ENCODE peak calls at places on chromosomes 16 and 17, in four cellular contexts. V, K, Y and N are unnamed samples.

GRCh38 chr17:58265266-58265665 is 15.5 kb downstream of the MPO start:
- DNase-seq in K (no peak), V (no peak), Y (no peak), N (no peak)

GRCh38 chr17:10125761-10126553 is 72.4 kb downstream of the GAS7 start:
- DNase-seq in V (peak; percentile 49), Y (no peak), K (no peak), N (no peak)

GRCh38 chr16:55476625-55477533 is 2.1 kb upstream of the MMP2 start:
- DNase-seq in Y (no peak), V (no peak), K (no peak), N (no peak)

GRCh38 chr17:35612924-35613521 is 25.9 kb downstream of the AP2B1 start:
- DNase-seq in K (no peak), Y (no peak), V (peak; percentile 65), N (no peak)

GRCh38 chr17:79065105-79065670 is 9.4 kb upstream of the ENGASE start:
- DNase-seq in Y (no peak), V (peak; percentile 32), K (no peak), N (no peak)

GRCh38 chr16:57093845-57094564 is 1.6 kb downstream of the CPNE2 start:
- DNase-seq in Y (no peak), K (no peak), V (no peak), N (no peak)

GRCh38 chr17:59026176-59026939 is 80.3 kb downstream of the TRIM37 start:
- DNase-seq in K (no peak), V (no peak), Y (no peak), N (no peak)

GRCh38 chr16:28208824-28209223 is 2.9 kb downstream of the XPO6 start:
- DNase-seq in K (no peak), Y (no peak), V (no peak), N (no peak)

GRCh38 chr17:14471052-14471451 is 170.2 kb downstream of the HS3ST3B1 start:
- DNase-seq in Y (no peak), K (no peak), V (peak; percentile 94), N (no peak)

GRCh38 chr17:7789131-7789530 is 44.9 kb upstream of the KDM6B start:
- DNase-seq in V (no peak), Y (no peak), K (no peak), N (no peak)

GRCh38 chr17:82377924-82378740 is 6.6 kb downstream of the UTS2R start:
- DNase-seq in K (no peak), V (no peak), Y (no peak), N (no peak)

GRCh38 chr17:43768382-43768781 is 9.8 kb upstream of the SOST start:
- DNase-seq in Y (no peak), K (peak; percentile 81), V (no peak), N (peak; percentile 65)

GRCh38 chr16:25633549-25633948 is 58.2 kb upstream of the HS3ST4 start:
- DNase-seq in Y (no peak), K (no peak), V (no peak), N (no peak)

GRCh38 chr17:6698004-6698403 is 15.2 kb downstream of the SLC13A5 start:
- DNase-seq in V (no peak), Y (no peak), K (no peak), N (no peak)

GRCh38 chr16:85418978-85419491 is 194.1 kb upstream of the GSE1 start:
- DNase-seq in V (no peak), Y (no peak), K (peak; percentile 35), N (no peak)

GRCh38 chr17:45371414-45372324 is 54.8 kb upstream of the MAP3K14 start:
- DNase-seq in Y (peak; percentile 36), K (peak; percentile 89), V (peak; percentile 96), N (peak; percentile 91)

GRCh38 chr17:81991684-81992513 is 14.5 kb downstream of the ASPSCR1 start:
- DNase-seq in V (peak; percentile 31), K (peak; percentile 94), Y (peak; percentile 29), N (no peak)

GRCh38 chr17:64773836-64774761 is 112.0 kb upstream of the SMURF2 start:
- DNase-seq in K (peak; percentile 85), Y (no peak), V (peak; percentile 75), N (no peak)

GRCh38 chr17:37280841-37281240 is 94.9 kb upstream of the C17orf78 start:
- DNase-seq in Y (no peak), K (no peak), V (no peak), N (no peak)

GRCh38 chr16:17396762-17397498 is 73.8 kb downstream of the XYLT1 start:
- DNase-seq in V (peak; percentile 52), Y (no peak), K (no peak), N (no peak)

GRCh38 chr16:57923841-57924240 is 47.1 kb downstream of the CNGB1 start:
- DNase-seq in K (no peak), Y (no peak), V (no peak), N (no peak)

GRCh38 chr16:24580665-24581064 is 41.3 kb downstream of the RBBP6 start:
- DNase-seq in V (peak; percentile 62), Y (no peak), K (no peak), N (no peak)

GRCh38 chr16:7313170-7313569 is 19.5 kb upstream of the RBFOX1 start:
- DNase-seq in Y (no peak), K (no peak), V (no peak), N (no peak)

GRCh38 chr17:80892900-80893603 is 98.6 kb upstream of the CHMP6 start:
- DNase-seq in V (peak; percentile 79), Y (peak; percentile 30), K (no peak), N (no peak)

DNA sequence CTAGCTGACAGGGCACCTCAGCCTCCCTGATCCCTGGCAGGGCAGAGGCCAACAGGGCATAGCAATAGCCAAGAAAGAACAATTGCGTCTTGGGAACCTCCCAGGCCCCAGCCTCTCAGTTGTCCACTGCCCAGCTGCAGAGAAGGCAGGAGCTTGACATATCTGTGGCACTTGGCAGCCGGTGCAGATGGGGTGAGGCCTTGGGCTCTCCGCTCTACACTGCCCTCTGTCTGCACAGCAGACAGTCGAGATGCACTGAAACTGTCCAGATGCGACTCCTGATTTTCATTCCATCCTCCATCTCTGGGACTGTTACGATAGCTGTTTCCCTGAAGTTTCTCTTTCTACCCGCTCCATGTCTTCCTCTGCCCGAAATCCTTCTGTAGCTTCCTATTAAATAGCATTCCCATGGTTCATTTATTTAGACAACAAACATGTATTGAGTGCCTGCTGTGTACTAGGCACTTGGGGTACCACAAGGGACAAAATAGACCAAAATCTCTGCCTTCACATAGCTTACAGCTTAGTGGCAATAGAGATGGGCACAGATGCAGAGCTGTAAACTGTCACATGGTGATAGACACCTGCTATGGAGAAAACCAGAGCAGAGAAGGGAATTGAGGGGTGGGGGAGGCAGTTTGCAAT is 3.3 kb downstream of the POLR3E start:
- DNase-seq in V (peak; percentile 62), K (peak; percentile 61), Y (no peak), N (no peak)
- H3K4me3 ChIP-seq in V (no peak overlapping the region), K (no peak overlapping the region), Y (no peak overlapping the region), N (no peak overlapping the region)

DNA sequence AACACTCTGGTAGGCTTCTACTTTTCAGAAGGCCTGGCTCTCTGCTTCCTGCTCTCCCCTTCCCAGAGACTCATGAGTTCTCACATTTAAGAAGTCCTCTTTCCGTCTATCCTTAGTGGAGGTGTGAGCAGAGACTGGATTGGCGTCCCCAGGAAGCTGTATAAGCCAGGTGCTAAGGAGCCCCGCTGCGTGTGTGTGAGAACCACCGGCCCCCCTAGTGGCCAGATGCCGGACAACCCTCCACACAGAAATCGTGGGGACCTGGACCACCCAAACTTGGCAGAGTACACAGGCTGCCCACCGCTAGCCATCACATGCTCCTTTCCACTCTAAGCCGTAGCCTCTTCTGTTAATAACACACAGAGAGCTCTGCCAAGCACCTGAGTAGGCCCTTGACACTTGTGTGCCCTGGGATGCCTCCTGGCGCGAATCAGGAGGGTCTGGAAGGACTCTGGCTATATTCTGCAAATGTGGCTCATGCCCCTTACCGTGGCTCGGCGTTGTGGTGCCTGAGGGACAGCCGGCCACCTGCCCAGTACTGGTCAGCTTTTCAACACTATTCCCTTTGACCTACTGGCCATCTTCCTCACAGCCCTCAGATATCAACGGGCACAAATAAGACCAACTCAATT is 13.9 kb downstream of the CYB5D2 start:
- DNase-seq in K (no peak), Y (no peak), V (no peak), N (no peak)
- H3K4me3 ChIP-seq in K (no peak overlapping the region), Y (no peak overlapping the region), V (no peak overlapping the region), N (no peak overlapping the region)

GRCh38 chr17:40076101-40076498 is 13.3 kb downstream of the THRA start:
- DNase-seq in V (no peak), K (no peak), Y (no peak), N (no peak)
- H3K4me3 ChIP-seq in V (no peak overlapping the region), K (no peak overlapping the region), Y (peak overlapping the region; percentile 45), N (peak overlapping the region; percentile 62)

GRCh38 chr17:40516581-40517285 is 15.3 kb upstream of the TNS4 start:
- DNase-seq in Y (no peak), K (no peak), V (no peak), N (peak; percentile 64)
- H3K4me3 ChIP-seq in Y (no peak overlapping the region), K (no peak overlapping the region), V (no peak overlapping the region), N (no peak overlapping the region)

GRCh38 chr16:31199430-31200041 is 3.0 kb downstream of the PYCARD start:
- DNase-seq in V (no peak), Y (no peak), K (no peak), N (no peak)

GRCh38 chr16:31202402-31203385 is at the start of gene PYCARD:
- DNase-seq in V (peak; percentile 19), K (peak; percentile 89), Y (no peak), N (no peak)

GRCh38 chr16:31198207-31198882 is 4.2 kb downstream of the PYCARD start:
- DNase-seq in Y (no peak), V (no peak), K (no peak), N (no peak)

GRCh38 chr16:31201511-31202401 is 804 bp downstream of the PYCARD start:
- DNase-seq in V (no peak), Y (no peak), K (peak; percentile 73), N (no peak)

GRCh38 chr16:31200821-31201510 is 1.6 kb downstream of the PYCARD start:
- DNase-seq in K (no peak), Y (no peak), V (no peak), N (no peak)
- H3K4me3 ChIP-seq in K (peak overlapping the region; percentile 99), Y (peak overlapping the region; percentile 74), V (no peak overlapping the region), N (peak overlapping the region; percentile 92)

GRCh38 chr17:34155947-34156346 is 99.1 kb upstream of the CCL2 start:
- DNase-seq in V (no peak), Y (no peak), K (no peak), N (no peak)
- H3K4me3 ChIP-seq in V (no peak overlapping the region), Y (no peak overlapping the region), K (no peak overlapping the region), N (no peak overlapping the region)